ENCODE peak calls at places on chromosomes 5 and 9, in six cellular contexts. One of them, this sample, is unnamed.

GRCh38 chr9:38274746-38275250 is 117.7 kb upstream of the ALDH1B1 start:
- DNase-seq in stimulated activated CD8-positive, alpha-beta memory T cell treated with anti-CD3 and anti-CD28 coated beads, Interleukin-15, amount 100 ng/mL, for 1 hour: no peak
- DNase-seq in heart right ventricle: no peak
- DNase-seq in NCI-H2081: no peak
- DNase-seq in RPMI7951: peak; percentile 16
- DNase-seq in progenitor cell of endocrine pancreas: no peak
- DNase-seq in this sample: no peak

GRCh38 chr5:90518666-90519065 is 10.7 kb downstream of the LYSMD3 start:
- DNase-seq in stimulated activated CD8-positive, alpha-beta memory T cell treated with anti-CD3 and anti-CD28 coated beads, Interleukin-15, amount 100 ng/mL, for 1 hour: no peak
- DNase-seq in heart right ventricle: no peak
- DNase-seq in NCI-H2081: peak; percentile 70
- DNase-seq in RPMI7951: peak; percentile 25
- DNase-seq in progenitor cell of endocrine pancreas: no peak
- DNase-seq in this sample: peak; percentile 72

GRCh38 chr9:111118256-111118950 is 80.1 kb upstream of the LPAR1 start:
- DNase-seq in stimulated activated CD8-positive, alpha-beta memory T cell treated with anti-CD3 and anti-CD28 coated beads, Interleukin-15, amount 100 ng/mL, for 1 hour: no peak
- DNase-seq in heart right ventricle: no peak
- DNase-seq in NCI-H2081: no peak
- DNase-seq in RPMI7951: no peak
- DNase-seq in progenitor cell of endocrine pancreas: no peak
- DNase-seq in this sample: no peak

GRCh38 chr9:124799274-124800006 is 22.5 kb downstream of the OLFML2A start:
- DNase-seq in stimulated activated CD8-positive, alpha-beta memory T cell treated with anti-CD3 and anti-CD28 coated beads, Interleukin-15, amount 100 ng/mL, for 1 hour: no peak
- DNase-seq in heart right ventricle: no peak
- DNase-seq in NCI-H2081: peak; percentile 8
- DNase-seq in RPMI7951: no peak
- DNase-seq in progenitor cell of endocrine pancreas: no peak
- DNase-seq in this sample: no peak

GRCh38 chr5:167296680-167297079 is 994.8 kb upstream of the WWC1 start:
- DNase-seq in stimulated activated CD8-positive, alpha-beta memory T cell treated with anti-CD3 and anti-CD28 coated beads, Interleukin-15, amount 100 ng/mL, for 1 hour: no peak
- DNase-seq in heart right ventricle: no peak
- DNase-seq in NCI-H2081: no peak
- DNase-seq in RPMI7951: peak; percentile 34
- DNase-seq in progenitor cell of endocrine pancreas: no peak
- DNase-seq in this sample: no peak

GRCh38 chr9:684055-684949 is 157.2 kb upstream of the DMRT1 start:
- DNase-seq in stimulated activated CD8-positive, alpha-beta memory T cell treated with anti-CD3 and anti-CD28 coated beads, Interleukin-15, amount 100 ng/mL, for 1 hour: no peak
- DNase-seq in heart right ventricle: no peak
- DNase-seq in NCI-H2081: no peak
- DNase-seq in RPMI7951: peak; percentile 79
- DNase-seq in progenitor cell of endocrine pancreas: no peak
- DNase-seq in this sample: no peak

GRCh38 chr5:151904921-151905320 is 19.7 kb downstream of the GLRA1 start:
- DNase-seq in stimulated activated CD8-positive, alpha-beta memory T cell treated with anti-CD3 and anti-CD28 coated beads, Interleukin-15, amount 100 ng/mL, for 1 hour: no peak
- DNase-seq in heart right ventricle: no peak
- DNase-seq in NCI-H2081: no peak
- DNase-seq in RPMI7951: no peak
- DNase-seq in progenitor cell of endocrine pancreas: no peak
- DNase-seq in this sample: no peak

GRCh38 chr9:94613003-94613402 is 19.4 kb upstream of the FBP2 start:
- DNase-seq in stimulated activated CD8-positive, alpha-beta memory T cell treated with anti-CD3 and anti-CD28 coated beads, Interleukin-15, amount 100 ng/mL, for 1 hour: no peak
- DNase-seq in heart right ventricle: no peak
- DNase-seq in NCI-H2081: no peak
- DNase-seq in RPMI7951: no peak
- DNase-seq in progenitor cell of endocrine pancreas: no peak
- DNase-seq in this sample: no peak

GRCh38 chr5:95777441-95777840 is 45.1 kb downstream of the GLRX start:
- DNase-seq in stimulated activated CD8-positive, alpha-beta memory T cell treated with anti-CD3 and anti-CD28 coated beads, Interleukin-15, amount 100 ng/mL, for 1 hour: no peak
- DNase-seq in heart right ventricle: no peak
- DNase-seq in NCI-H2081: no peak
- DNase-seq in RPMI7951: no peak
- DNase-seq in progenitor cell of endocrine pancreas: no peak
- DNase-seq in this sample: no peak

GRCh38 chr9:81798606-81799005 is 109.3 kb upstream of the TLE1 start:
- DNase-seq in stimulated activated CD8-positive, alpha-beta memory T cell treated with anti-CD3 and anti-CD28 coated beads, Interleukin-15, amount 100 ng/mL, for 1 hour: no peak
- DNase-seq in heart right ventricle: no peak
- DNase-seq in NCI-H2081: no peak
- DNase-seq in RPMI7951: no peak
- DNase-seq in progenitor cell of endocrine pancreas: no peak
- DNase-seq in this sample: no peak

GRCh38 chr9:33464045-33464636 is 9.6 kb downstream of the NOL6 start:
- DNase-seq in stimulated activated CD8-positive, alpha-beta memory T cell treated with anti-CD3 and anti-CD28 coated beads, Interleukin-15, amount 100 ng/mL, for 1 hour: no peak
- DNase-seq in heart right ventricle: no peak
- DNase-seq in NCI-H2081: no peak
- DNase-seq in RPMI7951: no peak
- DNase-seq in progenitor cell of endocrine pancreas: no peak
- DNase-seq in this sample: no peak

GRCh38 chr5:10585120-10585915 is 21.4 kb downstream of the ANKRD33B start:
- DNase-seq in stimulated activated CD8-positive, alpha-beta memory T cell treated with anti-CD3 and anti-CD28 coated beads, Interleukin-15, amount 100 ng/mL, for 1 hour: no peak
- DNase-seq in heart right ventricle: no peak
- DNase-seq in NCI-H2081: no peak
- DNase-seq in RPMI7951: no peak
- DNase-seq in progenitor cell of endocrine pancreas: no peak
- DNase-seq in this sample: no peak

GRCh38 chr9:96232539-96233241 is 69.3 kb downstream of the HSD17B3 start:
- DNase-seq in stimulated activated CD8-positive, alpha-beta memory T cell treated with anti-CD3 and anti-CD28 coated beads, Interleukin-15, amount 100 ng/mL, for 1 hour: no peak
- DNase-seq in heart right ventricle: peak; percentile 61
- DNase-seq in NCI-H2081: peak; percentile 37
- DNase-seq in RPMI7951: peak; percentile 57
- DNase-seq in progenitor cell of endocrine pancreas: no peak
- DNase-seq in this sample: peak; percentile 40

GRCh38 chr9:124658165-124659017 is 112.7 kb downstream of the NR6A1 start:
- DNase-seq in stimulated activated CD8-positive, alpha-beta memory T cell treated with anti-CD3 and anti-CD28 coated beads, Interleukin-15, amount 100 ng/mL, for 1 hour: no peak
- DNase-seq in heart right ventricle: peak; percentile 35
- DNase-seq in NCI-H2081: peak; percentile 98
- DNase-seq in RPMI7951: peak; percentile 97
- DNase-seq in progenitor cell of endocrine pancreas: peak; percentile 39
- DNase-seq in this sample: peak; percentile 96